ENCODE peak calls at places on chromosomes 5 and 9, in six cellular contexts. One of them, this sample, is unnamed.

GRCh38 chr9:113645972-113646241 is 182.4 kb downstream of the RGS3 start:
- DNase-seq in endodermal cell: peak
- DNase-seq in body of pancreas: peak
- DNase-seq in endothelial cell of umbilical vein: no peak
- DNase-seq in fibroblast of lung: no peak
- DNase-seq in GM12865: no peak
- DNase-seq in this sample: no peak

GRCh38 chr9:129164246-129164930 is 13.7 kb downstream of the IER5L start:
- DNase-seq in GM12865: no peak
- DNase-seq in endothelial cell of umbilical vein: no peak
- DNase-seq in body of pancreas: peak
- DNase-seq in endodermal cell: no peak
- DNase-seq in fibroblast of lung: peak
- DNase-seq in this sample: no peak

GRCh38 chr9:137315581-137316011 is 13.5 kb upstream of the NRARP start:
- DNase-seq in endothelial cell of umbilical vein: no peak
- DNase-seq in endodermal cell: no peak
- DNase-seq in body of pancreas: no peak
- DNase-seq in GM12865: no peak
- DNase-seq in fibroblast of lung: no peak
- DNase-seq in this sample: no peak

GRCh38 chr9:100443781-100444768 is 17.1 kb downstream of the MSANTD3 start:
- DNase-seq in endodermal cell: no peak
- DNase-seq in GM12865: no peak
- DNase-seq in fibroblast of lung: peak
- DNase-seq in endothelial cell of umbilical vein: no peak
- DNase-seq in body of pancreas: no peak
- DNase-seq in this sample: no peak

GRCh38 chr5:62354028-62354874 is 48.2 kb downstream of the KIF2A start:
- DNase-seq in body of pancreas: no peak
- DNase-seq in endodermal cell: no peak
- DNase-seq in endothelial cell of umbilical vein: peak
- DNase-seq in GM12865: peak
- DNase-seq in fibroblast of lung: peak
- DNase-seq in this sample: peak

GRCh38 chr5:174755103-174755502 is 30.7 kb downstream of the MSX2 start:
- DNase-seq in GM12865: no peak
- DNase-seq in endodermal cell: no peak
- DNase-seq in endothelial cell of umbilical vein: no peak
- DNase-seq in fibroblast of lung: peak
- DNase-seq in body of pancreas: no peak
- DNase-seq in this sample: no peak

GRCh38 chr5:169142264-169142970 is 158.5 kb downstream of the SLIT3 start:
- DNase-seq in body of pancreas: peak
- DNase-seq in endothelial cell of umbilical vein: no peak
- DNase-seq in endodermal cell: no peak
- DNase-seq in fibroblast of lung: peak
- DNase-seq in GM12865: no peak
- DNase-seq in this sample: no peak

GRCh38 chr5:151896041-151896691 is 28.5 kb downstream of the GLRA1 start:
- DNase-seq in fibroblast of lung: peak
- DNase-seq in endodermal cell: peak
- DNase-seq in body of pancreas: no peak
- DNase-seq in GM12865: no peak
- DNase-seq in endothelial cell of umbilical vein: no peak
- DNase-seq in this sample: peak

GRCh38 chr5:116382874-116383266 is 191.8 kb downstream of the SEMA6A start:
- DNase-seq in fibroblast of lung: no peak
- DNase-seq in GM12865: no peak
- DNase-seq in endodermal cell: peak
- DNase-seq in body of pancreas: no peak
- DNase-seq in endothelial cell of umbilical vein: no peak
- DNase-seq in this sample: no peak

GRCh38 chr9:90774682-90775081 is 26.9 kb upstream of the SYK start:
- DNase-seq in body of pancreas: peak
- DNase-seq in fibroblast of lung: no peak
- DNase-seq in endothelial cell of umbilical vein: no peak
- DNase-seq in GM12865: peak
- DNase-seq in endodermal cell: no peak
- DNase-seq in this sample: no peak

GRCh38 chr5:66247176-66247960 is 103.3 kb downstream of the SREK1 start:
- DNase-seq in endothelial cell of umbilical vein: no peak
- DNase-seq in endodermal cell: no peak
- DNase-seq in body of pancreas: no peak
- DNase-seq in fibroblast of lung: peak
- DNase-seq in GM12865: no peak
- DNase-seq in this sample: peak

GRCh38 chr5:137300411-137301240 is 198.5 kb downstream of the SPOCK1 start:
- DNase-seq in fibroblast of lung: peak
- DNase-seq in GM12865: no peak
- DNase-seq in endodermal cell: no peak
- DNase-seq in body of pancreas: no peak
- DNase-seq in endothelial cell of umbilical vein: peak
- DNase-seq in this sample: no peak

GRCh38 chr9:112771359-112772214 is 21.0 kb downstream of the SNX30 start:
- DNase-seq in fibroblast of lung: no peak
- DNase-seq in endothelial cell of umbilical vein: no peak
- DNase-seq in body of pancreas: no peak
- DNase-seq in GM12865: peak
- DNase-seq in endodermal cell: no peak
- DNase-seq in this sample: no peak

GRCh38 chr9:75152416-75152815 is 64.1 kb downstream of the OSTF1 start:
- DNase-seq in endodermal cell: no peak
- DNase-seq in body of pancreas: no peak
- DNase-seq in endothelial cell of umbilical vein: no peak
- DNase-seq in GM12865: no peak
- DNase-seq in fibroblast of lung: no peak
- DNase-seq in this sample: no peak

GRCh38 chr9:78539904-78540303 is 243.0 kb downstream of the PSAT1 start:
- DNase-seq in endodermal cell: no peak
- DNase-seq in fibroblast of lung: peak
- DNase-seq in GM12865: no peak
- DNase-seq in body of pancreas: peak
- DNase-seq in endothelial cell of umbilical vein: no peak
- DNase-seq in this sample: peak

GRCh38 chr9:1098551-1098950 is 48.4 kb downstream of the DMRT2 start:
- DNase-seq in body of pancreas: no peak
- DNase-seq in fibroblast of lung: no peak
- DNase-seq in GM12865: no peak
- DNase-seq in endothelial cell of umbilical vein: no peak
- DNase-seq in endodermal cell: no peak
- DNase-seq in this sample: no peak

GRCh38 chr9:117677578-117677977 is 26.6 kb upstream of the TLR4 start:
- DNase-seq in GM12865: no peak
- DNase-seq in endothelial cell of umbilical vein: peak
- DNase-seq in endodermal cell: no peak
- DNase-seq in fibroblast of lung: no peak
- DNase-seq in body of pancreas: no peak
- DNase-seq in this sample: no peak

GRCh38 chr9:133773889-133774655 is 35.9 kb upstream of the SARDH start:
- DNase-seq in body of pancreas: peak
- DNase-seq in endothelial cell of umbilical vein: no peak
- DNase-seq in fibroblast of lung: peak
- DNase-seq in endodermal cell: no peak
- DNase-seq in GM12865: no peak
- DNase-seq in this sample: no peak

GRCh38 chr9:70964861-70965260 is 156.6 kb downstream of the TRPM3 start:
- DNase-seq in endothelial cell of umbilical vein: no peak
- DNase-seq in fibroblast of lung: no peak
- DNase-seq in GM12865: no peak
- DNase-seq in body of pancreas: no peak
- DNase-seq in endodermal cell: no peak
- DNase-seq in this sample: no peak

GRCh38 chr9:70421272-70422180 is 7.1 kb upstream of the KLF9 start:
- DNase-seq in endodermal cell: no peak
- DNase-seq in body of pancreas: peak
- DNase-seq in GM12865: no peak
- DNase-seq in endothelial cell of umbilical vein: peak
- DNase-seq in fibroblast of lung: peak
- DNase-seq in this sample: no peak

GRCh38 chr5:98935206-98935605 is 6.4 kb upstream of the CHD1 start:
- DNase-seq in endothelial cell of umbilical vein: no peak
- DNase-seq in GM12865: no peak
- DNase-seq in fibroblast of lung: peak
- DNase-seq in endodermal cell: no peak
- DNase-seq in body of pancreas: no peak
- DNase-seq in this sample: no peak

GRCh38 chr5:73301208-73302088 is 128.5 kb downstream of the TMEM174 start:
- DNase-seq in body of pancreas: no peak
- DNase-seq in GM12865: no peak
- DNase-seq in fibroblast of lung: no peak
- DNase-seq in endothelial cell of umbilical vein: no peak
- DNase-seq in endodermal cell: peak
- DNase-seq in this sample: no peak

GRCh38 chr9:113934826-113935676 is 58.9 kb downstream of the ZNF618 start:
- DNase-seq in endodermal cell: no peak
- DNase-seq in body of pancreas: no peak
- DNase-seq in endothelial cell of umbilical vein: no peak
- DNase-seq in fibroblast of lung: no peak
- DNase-seq in GM12865: no peak
- DNase-seq in this sample: no peak

DNA sequence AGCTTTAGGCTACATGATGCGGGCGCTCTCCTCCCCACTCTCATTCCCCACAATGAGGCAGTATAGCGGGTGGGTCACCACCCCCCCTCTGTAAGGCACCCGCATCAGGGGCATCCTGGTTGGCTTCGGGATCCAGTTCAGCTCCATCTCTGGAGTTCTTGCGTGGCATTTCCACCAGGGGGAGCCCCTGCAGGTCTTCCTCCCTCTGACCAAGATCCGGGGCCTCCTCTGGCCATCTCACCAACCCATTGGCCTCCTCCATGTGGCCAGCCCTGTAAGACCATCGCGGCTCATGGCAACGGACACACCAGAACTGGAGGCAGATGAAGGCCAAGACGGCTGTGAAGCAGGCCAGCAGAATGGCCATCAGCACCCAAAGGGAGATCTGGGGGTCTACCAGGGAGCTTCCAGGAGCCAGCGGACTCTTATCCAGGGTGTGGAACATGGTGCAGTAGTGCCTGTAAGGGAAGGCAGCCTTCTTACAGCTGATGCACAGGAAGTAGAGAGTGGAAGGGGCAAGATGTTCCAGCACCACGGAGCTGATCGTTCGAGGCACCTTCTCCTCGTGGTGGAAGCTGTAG is 77.0 kb downstream of the CYFIP2 start:
- DNase-seq in GM12865: peak
- DNase-seq in endodermal cell: peak
- DNase-seq in body of pancreas: peak
- DNase-seq in endothelial cell of umbilical vein: peak
- DNase-seq in fibroblast of lung: no peak
- DNase-seq in this sample: no peak
- TF ChIP-seq CTCF in GM12865: peak
- TF ChIP-seq CTCF in endodermal cell: peak
- TF ChIP-seq CTCF in body of pancreas: no peak
- TF ChIP-seq CTCF in endothelial cell of umbilical vein: peak
- TF ChIP-seq CTCF in fibroblast of lung: peak
- TF ChIP-seq CTCF in this sample: peak

GRCh38 chr5:114957384-114957783 is 212.3 kb downstream of the TRIM36 start:
- DNase-seq in endodermal cell: no peak
- DNase-seq in fibroblast of lung: no peak
- DNase-seq in GM12865: peak
- DNase-seq in body of pancreas: no peak
- DNase-seq in endothelial cell of umbilical vein: no peak
- DNase-seq in this sample: no peak

GRCh38 chr5:114949001-114949400 is 220.7 kb downstream of the TRIM36 start:
- DNase-seq in endodermal cell: no peak
- DNase-seq in fibroblast of lung: no peak
- DNase-seq in body of pancreas: no peak
- DNase-seq in endothelial cell of umbilical vein: no peak
- DNase-seq in GM12865: no peak
- DNase-seq in this sample: no peak

GRCh38 chr5:114953559-114953958 is 216.1 kb downstream of the TRIM36 start:
- DNase-seq in body of pancreas: no peak
- DNase-seq in fibroblast of lung: no peak
- DNase-seq in endodermal cell: no peak
- DNase-seq in endothelial cell of umbilical vein: no peak
- DNase-seq in GM12865: no peak
- DNase-seq in this sample: no peak

DNA sequence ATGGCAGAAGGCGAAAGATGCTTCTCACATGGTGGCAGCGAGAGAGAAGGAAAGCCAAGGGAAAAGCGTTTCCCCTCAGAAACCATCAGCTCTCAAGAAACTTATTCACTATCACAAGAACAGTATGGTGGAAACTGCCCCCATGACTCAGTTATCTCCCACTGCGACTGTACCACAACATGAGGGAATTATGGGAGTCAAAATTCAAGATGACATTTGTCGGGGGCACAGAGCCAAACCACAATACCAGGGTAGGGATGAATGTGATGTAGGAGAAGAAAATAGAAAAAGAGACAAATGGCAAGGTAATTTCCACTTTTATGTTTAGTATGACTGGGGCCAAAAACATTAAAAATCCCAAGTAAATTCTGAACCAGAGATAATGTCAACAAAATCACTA is 216.8 kb downstream of the TRIM36 start:
- DNase-seq in endothelial cell of umbilical vein: no peak
- DNase-seq in GM12865: peak
- DNase-seq in fibroblast of lung: no peak
- DNase-seq in body of pancreas: no peak
- DNase-seq in endodermal cell: no peak
- DNase-seq in this sample: no peak
- H3K4me3 ChIP-seq in endothelial cell of umbilical vein: no peak
- H3K4me3 ChIP-seq in GM12865: no peak
- H3K4me3 ChIP-seq in fibroblast of lung: no peak
- H3K4me3 ChIP-seq in body of pancreas: no peak
- H3K4me3 ChIP-seq in endodermal cell: no peak
- H3K4me3 ChIP-seq in this sample: no peak

DNA sequence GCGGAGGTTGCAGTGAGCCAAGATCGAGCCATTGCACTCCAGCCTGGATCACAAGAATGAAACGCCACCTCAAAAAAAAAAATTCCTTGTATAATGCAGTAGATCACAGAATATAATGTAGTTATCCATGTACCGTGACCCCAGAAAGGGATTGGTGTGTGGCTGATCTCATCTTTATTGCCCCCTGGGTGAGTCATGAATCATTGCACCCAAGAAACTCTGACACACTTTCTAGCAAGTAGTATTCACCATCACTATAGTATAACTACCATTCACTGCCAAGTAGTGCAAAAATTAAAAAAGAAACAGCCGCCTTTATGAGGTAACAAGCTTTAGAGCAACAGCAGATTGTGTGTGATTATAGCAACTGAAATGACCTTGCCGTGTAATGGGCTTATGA is 23.7 kb upstream of the ANKH start:
- DNase-seq in GM12865: no peak
- DNase-seq in fibroblast of lung: no peak
- DNase-seq in endothelial cell of umbilical vein: no peak
- DNase-seq in body of pancreas: no peak
- DNase-seq in endodermal cell: no peak
- DNase-seq in this sample: no peak
- TF ChIP-seq CTCF in GM12865: no peak
- TF ChIP-seq CTCF in fibroblast of lung: no peak
- TF ChIP-seq CTCF in endothelial cell of umbilical vein: no peak
- TF ChIP-seq CTCF in body of pancreas: no peak
- TF ChIP-seq CTCF in endodermal cell: peak
- TF ChIP-seq CTCF in this sample: no peak

DNA sequence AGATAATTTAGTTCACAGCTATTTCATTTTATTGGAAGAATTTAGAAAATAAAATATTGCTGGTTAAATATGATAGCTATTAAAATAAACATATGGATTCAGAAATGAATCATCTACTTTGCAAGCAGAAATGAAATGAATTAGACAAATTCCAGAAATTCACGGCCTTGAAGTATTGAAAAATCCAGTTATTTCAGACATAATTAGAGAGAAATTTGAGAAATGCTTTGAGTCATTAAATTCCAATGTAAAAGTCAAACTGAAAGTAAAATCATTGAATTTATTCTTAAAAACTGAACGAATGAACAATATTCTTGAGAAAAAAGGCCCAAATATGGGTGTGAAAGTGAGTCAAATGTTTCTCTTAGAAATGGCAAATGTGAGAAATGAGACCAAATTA is 632.6 kb upstream of the EDIL3 start:
- DNase-seq in GM12865: no peak
- DNase-seq in body of pancreas: no peak
- DNase-seq in fibroblast of lung: peak
- DNase-seq in endothelial cell of umbilical vein: no peak
- DNase-seq in endodermal cell: no peak
- DNase-seq in this sample: no peak
- H3K4me3 ChIP-seq in GM12865: no peak
- H3K4me3 ChIP-seq in body of pancreas: no peak
- H3K4me3 ChIP-seq in fibroblast of lung: no peak
- H3K4me3 ChIP-seq in endothelial cell of umbilical vein: no peak
- H3K4me3 ChIP-seq in endodermal cell: no peak
- H3K4me3 ChIP-seq in this sample: no peak